ENCODE peak calls at places on chromosomes 12 and 14, in five cellular contexts. Z, Q, C, M and G are unnamed samples.

GRCh38 chr12:69884386-69884785 is 59.4 kb downstream of the MYRFL start:
- DNase-seq in Z (no peak), Q (no peak), M (no peak), C (no peak), G (no peak)

GRCh38 chr12:52344111-52344510 is 22.9 kb upstream of the KRT83 start:
- DNase-seq in C (no peak), Z (no peak), Q (no peak), M (no peak), G (no peak)

GRCh38 chr14:81153187-81153586 is 67.6 kb downstream of the GTF2A1 start:
- DNase-seq in M (no peak), C (no peak), Z (no peak), Q (no peak), G (no peak)

GRCh38 chr12:132347471-132347855 is 18.1 kb upstream of the GALNT9 start:
- DNase-seq in M (no peak), Q (no peak), C (no peak), Z (no peak), G (no peak)

GRCh38 chr14:106039400-106039799 is 513.0 kb downstream of the TMEM121 start:
- DNase-seq in M (no peak), Q (no peak), C (no peak), Z (peak; percentile 15), G (no peak)

GRCh38 chr12:7107181-7108041 is 1.6 kb downstream of the C1RL start:
- DNase-seq in M (no peak), C (no peak), Z (no peak), Q (no peak), G (no peak)

GRCh38 chr14:50676814-50677516 is 8.9 kb upstream of the SAV1 start:
- DNase-seq in C (no peak), M (no peak), Z (no peak), Q (no peak), G (no peak)

GRCh38 chr14:41597647-41598046 is 9.0 kb upstream of the LRFN5 start:
- DNase-seq in C (no peak), Z (peak; percentile 8), M (no peak), Q (no peak), G (peak; percentile 61)

GRCh38 chr12:107515446-107515958 is 170.1 kb upstream of the PWP1 start:
- DNase-seq in C (no peak), Z (no peak), M (no peak), Q (peak; percentile 10), G (no peak)

GRCh38 chr12:124490584-124491305 is 76.7 kb downstream of the NCOR2 start:
- DNase-seq in Z (peak; percentile 78), C (no peak), Q (no peak), M (no peak), G (no peak)

GRCh38 chr12:62466018-62466595 is 519 bp upstream of the MON2 start:
- DNase-seq in C (peak; percentile 6), Z (peak; percentile 26), M (no peak), Q (no peak), G (peak; percentile 24)

GRCh38 chr14:74571901-74572828 is 39.9 kb downstream of the LTBP2 start:
- DNase-seq in Z (no peak), Q (no peak), C (peak; percentile 38), M (no peak), G (no peak)

GRCh38 chr14:69614592-69614991 is 3.2 kb downstream of the SUSD6 start:
- DNase-seq in Z (no peak), M (peak; percentile 84), Q (no peak), C (no peak), G (no peak)

GRCh38 chr12:22046090-22046967 is at the start of gene CMAS:
- DNase-seq in Q (peak; percentile 38), C (peak; percentile 36), M (peak; percentile 16), Z (peak; percentile 80), G (peak; percentile 86)

GRCh38 chr12:81800298-81801148 is 41.4 kb upstream of the PPFIA2 start:
- DNase-seq in Q (no peak), Z (no peak), C (no peak), M (no peak), G (no peak)

GRCh38 chr12:55997535-55997859 is 421 bp downstream of the SUOX start:
- DNase-seq in C (no peak), M (no peak), Z (no peak), Q (no peak), G (no peak)

GRCh38 chr12:28536088-28536487 is 345.8 kb downstream of the CCDC91 start:
- DNase-seq in Z (no peak), Q (no peak), M (no peak), C (no peak), G (no peak)

GRCh38 chr12:80707830-80708534 is 548 bp downstream of the MYF6 start:
- DNase-seq in Z (no peak), C (no peak), Q (no peak), M (no peak), G (peak; percentile 68)

GRCh38 chr14:73173092-73173735 is 36.9 kb downstream of the PSEN1 start:
- DNase-seq in M (no peak), C (peak; percentile 24), Z (no peak), Q (no peak), G (no peak)

GRCh38 chr14:42224053-42224888 is 617.6 kb downstream of the LRFN5 start:
- DNase-seq in Z (peak; percentile 9), Q (peak; percentile 17), C (peak; percentile 60), M (peak; percentile 5), G (peak; percentile 85)

GRCh38 chr12:82009524-82009923 is 250.4 kb upstream of the PPFIA2 start:
- DNase-seq in C (no peak), M (no peak), Z (no peak), Q (no peak), G (no peak)

GRCh38 chr12:71626768-71627167 is 36.9 kb downstream of the ZFC3H1 start:
- DNase-seq in Z (no peak), M (no peak), C (peak; percentile 45), Q (no peak), G (no peak)

GRCh38 chr14:20179218-20179617 is 11.5 kb upstream of the OR11G2 start:
- DNase-seq in Z (no peak), Q (no peak), C (no peak), M (no peak), G (no peak)

GRCh38 chr14:82388488-82388887 is 854.8 kb upstream of the SEL1L start:
- DNase-seq in Z (no peak), M (no peak), C (no peak), Q (no peak), G (no peak)

GRCh38 chr12:45663452-45663851 is 66.1 kb upstream of the ARID2 start:
- DNase-seq in Q (no peak), C (no peak), M (no peak), Z (no peak), G (no peak)

GRCh38 chr12:43114316-43114715 is 437.7 kb downstream of the ADAMTS20 start:
- DNase-seq in C (no peak), Q (no peak), M (no peak), Z (no peak), G (no peak)

GRCh38 chr12:104975621-104976343 is 10.3 kb upstream of the NOPCHAP1 start:
- DNase-seq in Z (no peak), Q (no peak), M (no peak), C (no peak), G (no peak)

GRCh38 chr12:104974626-104975290 is 11.4 kb upstream of the NOPCHAP1 start:
- DNase-seq in M (peak; percentile 97), Q (no peak), C (no peak), Z (no peak), G (no peak)

GRCh38 chr12:104973250-104973649 is 12.9 kb upstream of the NOPCHAP1 start:
- DNase-seq in Z (no peak), M (no peak), Q (no peak), C (no peak), G (no peak)

GRCh38 chr12:104971276-104971675 is 13.2 kb upstream of the SLC41A2 start:
- DNase-seq in Q (no peak), Z (no peak), C (no peak), M (no peak), G (no peak)

DNA sequence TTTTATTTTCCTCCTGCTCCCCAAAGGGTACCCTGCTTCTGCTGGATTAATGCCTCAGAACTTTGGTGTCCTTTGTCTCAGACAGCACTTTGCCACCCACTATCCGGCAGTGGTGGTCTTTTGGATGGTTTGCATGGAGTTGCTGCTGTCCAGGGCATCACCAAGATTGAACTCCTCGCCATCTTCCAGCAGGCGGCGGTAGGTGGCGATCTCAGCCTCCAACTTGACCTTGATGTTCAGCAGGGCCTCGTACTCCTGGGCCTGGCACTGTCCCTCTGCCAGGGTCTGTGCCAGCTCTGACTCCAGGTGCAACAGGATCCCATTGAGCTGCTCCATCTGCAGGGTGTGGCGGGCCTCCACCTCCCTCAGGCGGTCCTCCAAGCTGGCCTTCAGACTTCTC is 9.4 kb upstream of the NOPCHAP1 start:
- DNase-seq in M (no peak), Z (no peak), Q (no peak), C (no peak), G (no peak)
- TF ChIP-seq ATF3 in M (no peak), Z (no peak), Q (no peak), C (no peak), G (no peak)

DNA sequence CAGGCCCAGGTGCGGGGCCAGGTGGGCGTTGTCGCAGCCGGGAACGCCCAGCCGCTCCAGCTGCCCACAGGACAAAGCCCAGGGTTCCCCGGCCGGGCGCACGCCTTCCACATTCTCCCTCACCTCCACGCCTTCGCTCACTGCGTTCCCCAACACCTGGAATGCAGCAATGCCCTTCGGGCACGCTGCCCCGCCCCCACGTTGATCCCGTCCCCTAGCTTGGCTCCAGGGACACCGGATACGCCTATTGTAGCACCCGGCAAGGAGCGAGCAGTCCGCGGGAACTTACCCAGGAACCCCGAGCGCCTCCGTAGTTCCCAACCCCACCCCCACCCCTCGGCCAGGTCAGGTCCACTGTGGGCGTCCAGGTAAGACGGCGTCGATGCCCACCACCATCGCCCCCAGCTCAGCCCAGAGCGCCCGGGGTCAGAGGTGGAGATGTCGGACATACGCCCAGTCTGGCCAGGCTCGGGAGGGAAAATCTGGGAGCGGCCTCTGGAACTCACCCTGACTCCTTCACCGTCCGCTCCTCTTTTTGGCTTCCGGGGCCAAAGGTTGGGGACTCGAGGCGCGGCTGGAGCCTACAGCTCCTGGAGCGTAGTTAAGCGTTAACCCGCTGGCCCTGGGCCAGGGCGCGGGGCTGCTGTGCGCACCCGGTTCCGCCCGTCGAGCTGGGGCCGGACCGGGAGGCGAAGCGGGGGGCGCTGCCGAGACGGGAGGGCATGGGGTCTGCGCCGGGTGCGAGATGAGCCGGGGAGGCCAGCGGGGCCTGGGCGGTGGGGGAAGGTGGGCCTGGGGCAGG is 600 bp upstream of the CEP170B start:
- DNase-seq in Q (peak; percentile 73), M (no peak), C (peak; percentile 85), Z (peak; percentile 36), G (peak; percentile 91)
- TF ChIP-seq USF2 in Q (no peak), M (no peak), C (no peak), Z (no peak), G (no peak)

GRCh38 chr12:41460906-41461305 is 272.8 kb downstream of the PDZRN4 start:
- DNase-seq in Z (no peak), C (no peak), M (no peak), Q (no peak), G (no peak)

GRCh38 chr12:41468756-41469155 is 280.6 kb downstream of the PDZRN4 start:
- DNase-seq in Q (no peak), C (no peak), M (no peak), Z (no peak), G (no peak)

GRCh38 chr12:41462312-41462711 is 274.2 kb downstream of the PDZRN4 start:
- DNase-seq in M (no peak), C (no peak), Z (no peak), Q (no peak), G (no peak)

GRCh38 chr12:41466300-41466699 is 278.2 kb downstream of the PDZRN4 start:
- DNase-seq in Z (no peak), M (no peak), C (no peak), Q (no peak), G (no peak)

GRCh38 chr12:41466762-41467270 is 278.7 kb downstream of the PDZRN4 start:
- DNase-seq in C (no peak), M (no peak), Z (no peak), Q (no peak), G (peak; percentile 23)
- TF ChIP-seq ATF3 in C (no peak), M (no peak), Z (no peak), Q (no peak), G (no peak)

GRCh38 chr12:94813314-94813713 is 163.0 kb upstream of the TMCC3 start:
- DNase-seq in M (no peak), C (no peak), Q (no peak), Z (no peak), G (no peak)
- TF ChIP-seq USF2 in M (no peak), C (no peak), Q (no peak), Z (no peak), G (no peak)